ENCODE peak calls at places on chromosomes 12 and 14, in four cellular contexts. U, C, B and K are unnamed samples.
A peak's percentile ranks its signal among the peaks of the same experiment; 100 is the strongest.

GRCh38 chr12:76264617-76265016 is 83.6 kb downstream of the BBS10 start:
- DNase-seq in U (no peak), C (no peak), B (no peak), K (no peak)

GRCh38 chr14:24816929-24817637 is 183.1 kb upstream of the GZMB start:
- DNase-seq in U (no peak), C (no peak), B (no peak), K (no peak)

GRCh38 chr12:23751641-23752040 is 197.8 kb downstream of the SOX5 start:
- DNase-seq in U (no peak), C (no peak), B (no peak), K (no peak)

GRCh38 chr12:103331643-103332042 is 164.1 kb downstream of the C12orf42 start:
- DNase-seq in U (no peak), C (no peak), B (no peak), K (no peak)

GRCh38 chr12:114668151-114668891 is 15.7 kb downstream of the TBX3 start:
- DNase-seq in U (peak; percentile 80), C (peak; percentile 51), B (peak; percentile 63), K (no peak)

GRCh38 chr14:20110438-20110837 is at the start of gene OR4K17:
- DNase-seq in U (no peak), C (no peak), B (no peak), K (no peak)

GRCh38 chr14:52862652-52863338 is 71.4 kb upstream of the GNPNAT1 start:
- DNase-seq in U (peak; percentile 88), C (no peak), B (no peak), K (no peak)

GRCh38 chr12:8499616-8500015 is 13.7 kb upstream of the CLEC4D start:
- DNase-seq in U (no peak), C (no peak), B (no peak), K (no peak)

GRCh38 chr12:10027311-10028099 is 3.0 kb upstream of the CLEC9A start:
- DNase-seq in U (peak; percentile 46), C (no peak), B (no peak), K (no peak)

GRCh38 chr12:112172556-112173324 is 47.4 kb downstream of the TRAFD1 start:
- DNase-seq in U (no peak), C (no peak), B (no peak), K (no peak)